ENCODE peak calls at places on chromosomes 6 and 20, in four cellular contexts. W is K562, Z is GM12878, Y is HepG2. S is an unnamed sample.

GRCh38 chr6:82178084-82178758 is 69.3 kb downstream of the IBTK start:
- DNase-seq in W (no peak), Z (no peak), Y (peak), S (peak)

GRCh38 chr6:153511896-153512496 is 380.9 kb upstream of the RGS17 start:
- DNase-seq in W (peak), Z (no peak), Y (peak), S (peak)

GRCh38 chr6:156820089-156820798 is 43.1 kb downstream of the ARID1B start:
- DNase-seq in W (no peak), Z (no peak), Y (no peak), S (no peak)

GRCh38 chr6:29727637-29728036 is 4.4 kb downstream of the HLA-F start:
- DNase-seq in W (no peak), Z (no peak), Y (no peak), S (no peak)

GRCh38 chr20:58485326-58485725 is 29.9 kb downstream of the APCDD1L start:
- DNase-seq in W (no peak), Z (no peak), Y (no peak), S (no peak)

GRCh38 chr6:168016176-168016620 is 18.7 kb downstream of the KIF25 start:
- DNase-seq in W (no peak), Z (no peak), Y (no peak), S (no peak)

GRCh38 chr20:36217226-36217625 is 19.1 kb upstream of the AAR2 start:
- DNase-seq in W (peak), Z (no peak), Y (peak), S (peak)

GRCh38 chr6:87139236-87139635 is 16.1 kb upstream of the ZNF292 start:
- DNase-seq in W (peak), Z (no peak), Y (peak), S (peak)

GRCh38 chr6:119078449-119079287 is at the start of gene FAM184A:
- DNase-seq in W (peak), Z (no peak), Y (peak), S (peak)

GRCh38 chr20:1877604-1878195 is 17.5 kb upstream of the SIRPA start:
- DNase-seq in W (no peak), Z (no peak), Y (no peak), S (no peak)

GRCh38 chr6:136846046-136846445 is 23.7 kb downstream of the PEX7 start:
- DNase-seq in W (peak), Z (no peak), Y (peak), S (peak)

GRCh38 chr6:112163295-112164257 is 76.2 kb downstream of the FAM229B start:
- DNase-seq in W (peak), Z (peak), Y (peak), S (peak)

GRCh38 chr20:47464380-47465101 is 37.1 kb upstream of the NCOA3 start:
- DNase-seq in W (no peak), Z (no peak), Y (peak), S (peak)

GRCh38 chr20:47606414-47607207 is 104.9 kb downstream of the NCOA3 start:
- DNase-seq in W (no peak), Z (no peak), Y (no peak), S (no peak)

GRCh38 chr6:44470106-44470446 is 82.6 kb downstream of the CDC5L start:
- DNase-seq in W (no peak), Z (no peak), Y (no peak), S (no peak)

GRCh38 chr6:77290798-77291197 is 172.5 kb downstream of the HTR1B start:
- DNase-seq in W (no peak), Z (no peak), Y (no peak), S (no peak)
- TF ChIP-seq FOXK2 in W (no peak), Z (no peak), Y (no peak), S (no peak)

GRCh38 chr20:35144694-35145093 is 2.4 kb downstream of the EDEM2 start:
- DNase-seq in W (no peak), Z (peak), Y (no peak), S (no peak)

GRCh38 chr20:35146922-35147574 is at the start of gene EDEM2:
- DNase-seq in W (peak), Z (peak), Y (peak), S (peak)

GRCh38 chr20:35146299-35146921 is 726 bp downstream of the EDEM2 start:
- DNase-seq in W (peak), Z (no peak), Y (peak), S (peak)

GRCh38 chr20:35145141-35145564 is 2.0 kb downstream of the EDEM2 start:
- DNase-seq in W (peak), Z (peak), Y (peak), S (peak)
- TF ChIP-seq SP1 in W (no peak), Z (no peak), Y (no peak), S (no peak)

GRCh38 chr20:63067266-63067635 is 60.5 kb upstream of the BHLHE23 start:
- DNase-seq in W (no peak), Z (no peak), Y (no peak), S (no peak)

GRCh38 chr20:63068711-63069367 is 62.1 kb upstream of the BHLHE23 start:
- DNase-seq in W (no peak), Z (no peak), Y (no peak), S (no peak)

GRCh38 chr20:63065911-63066310 is 59.1 kb upstream of the BHLHE23 start:
- DNase-seq in W (no peak), Z (no peak), Y (no peak), S (no peak)

GRCh38 chr20:63066506-63067265 is 59.9 kb upstream of the BHLHE23 start:
- DNase-seq in W (no peak), Z (no peak), Y (no peak), S (no peak)

GRCh38 chr20:63067721-63068560 is 61.2 kb upstream of the BHLHE23 start:
- DNase-seq in W (no peak), Z (no peak), Y (no peak), S (no peak)
- TF ChIP-seq FOXK2 in W (no peak), Z (no peak), Y (no peak), S (no peak)

GRCh38 chr6:128414943-128415342 is 105.5 kb downstream of the PTPRK start:
- DNase-seq in W (no peak), Z (no peak), Y (peak), S (no peak)

GRCh38 chr6:128410584-128410983 is 109.8 kb downstream of the PTPRK start:
- DNase-seq in W (no peak), Z (no peak), Y (no peak), S (peak)

GRCh38 chr6:128413291-128413690 is 107.1 kb downstream of the PTPRK start:
- DNase-seq in W (no peak), Z (no peak), Y (no peak), S (no peak)

GRCh38 chr6:128415387-128415786 is 105.0 kb downstream of the PTPRK start:
- DNase-seq in W (no peak), Z (no peak), Y (no peak), S (no peak)

DNA sequence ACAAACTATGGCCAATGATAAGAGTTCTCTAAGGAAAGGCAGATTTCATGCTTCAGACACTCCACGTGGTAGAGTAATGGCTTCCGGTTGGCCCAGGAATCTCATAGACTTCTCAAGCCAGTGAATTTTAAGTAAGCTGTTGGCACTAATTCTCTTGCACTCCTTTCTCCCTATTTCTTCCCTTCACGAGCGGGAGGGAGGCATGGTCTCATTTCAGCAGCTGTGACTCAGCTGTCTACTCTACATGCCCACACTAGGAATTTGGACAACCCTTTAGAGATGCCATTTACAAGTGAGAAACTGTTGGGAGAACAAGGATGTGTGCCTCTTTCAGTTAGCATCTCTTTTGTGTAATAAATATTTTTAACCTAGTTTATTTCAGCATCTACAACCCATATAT is 107.7 kb downstream of the PTPRK start:
- DNase-seq in W (no peak), Z (no peak), Y (no peak), S (no peak)
- TF ChIP-seq SP1 in W (no peak), Z (no peak), Y (no peak), S (no peak)

GRCh38 chr20:50283922-50284810 is 93.5 kb downstream of the CEBPB start:
- DNase-seq in W (peak), Z (no peak), Y (peak), S (no peak)
- TF ChIP-seq FOXK2 in W (no peak), Z (no peak), Y (no peak), S (no peak)

DNA sequence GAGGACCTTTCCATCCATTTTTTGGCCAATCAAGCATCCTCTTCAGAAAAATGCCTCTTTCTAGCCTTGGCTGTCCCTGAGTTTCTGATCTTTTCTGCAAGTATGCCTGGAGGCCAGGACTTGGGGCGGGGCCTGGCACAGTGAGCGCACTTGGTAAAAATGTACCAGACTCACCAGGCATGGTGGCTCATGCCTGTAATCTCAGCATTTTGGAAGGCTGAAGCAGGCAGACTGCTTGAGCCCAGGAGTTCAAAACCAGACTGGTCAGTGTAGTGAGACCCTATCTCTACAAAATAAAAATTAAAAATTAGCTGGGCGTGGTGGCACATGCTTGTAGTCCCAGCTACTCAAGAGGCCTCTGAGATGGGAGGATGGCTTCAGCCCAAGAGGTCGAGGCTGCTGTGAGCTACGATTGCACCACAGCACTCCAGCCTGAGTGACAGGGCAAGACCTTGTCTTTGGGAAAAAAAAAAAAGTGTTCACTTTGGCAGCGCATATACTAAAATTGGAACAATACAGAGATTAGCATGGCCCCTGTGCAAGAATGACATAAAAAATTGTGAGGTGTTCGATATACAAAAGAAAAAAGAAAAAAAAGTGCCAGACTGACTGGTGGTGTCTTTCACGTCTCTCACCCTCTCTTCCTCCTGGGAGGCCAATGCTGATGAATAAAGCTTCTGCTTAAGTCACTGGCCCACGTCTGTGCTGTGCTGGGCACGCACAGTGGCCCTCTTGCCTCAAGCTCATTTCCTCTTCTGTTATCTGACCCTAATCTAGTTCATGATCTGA is 18.1 kb upstream of the SLC9A8 start:
- DNase-seq in W (no peak), Z (no peak), Y (no peak), S (no peak)
- TF ChIP-seq SP1 in W (no peak), Z (no peak), Y (no peak), S (no peak)

GRCh38 chr6:34176261-34177031 is 30.6 kb upstream of the GRM4 start:
- DNase-seq in W (peak), Z (no peak), Y (no peak), S (no peak)

GRCh38 chr6:34169897-34170296 is 24.0 kb upstream of the GRM4 start:
- DNase-seq in W (no peak), Z (no peak), Y (no peak), S (no peak)

GRCh38 chr6:34174846-34175399 is 29.0 kb upstream of the GRM4 start:
- DNase-seq in W (no peak), Z (no peak), Y (no peak), S (no peak)

GRCh38 chr6:34170341-34170740 is 24.5 kb upstream of the GRM4 start:
- DNase-seq in W (peak), Z (no peak), Y (no peak), S (no peak)

DNA sequence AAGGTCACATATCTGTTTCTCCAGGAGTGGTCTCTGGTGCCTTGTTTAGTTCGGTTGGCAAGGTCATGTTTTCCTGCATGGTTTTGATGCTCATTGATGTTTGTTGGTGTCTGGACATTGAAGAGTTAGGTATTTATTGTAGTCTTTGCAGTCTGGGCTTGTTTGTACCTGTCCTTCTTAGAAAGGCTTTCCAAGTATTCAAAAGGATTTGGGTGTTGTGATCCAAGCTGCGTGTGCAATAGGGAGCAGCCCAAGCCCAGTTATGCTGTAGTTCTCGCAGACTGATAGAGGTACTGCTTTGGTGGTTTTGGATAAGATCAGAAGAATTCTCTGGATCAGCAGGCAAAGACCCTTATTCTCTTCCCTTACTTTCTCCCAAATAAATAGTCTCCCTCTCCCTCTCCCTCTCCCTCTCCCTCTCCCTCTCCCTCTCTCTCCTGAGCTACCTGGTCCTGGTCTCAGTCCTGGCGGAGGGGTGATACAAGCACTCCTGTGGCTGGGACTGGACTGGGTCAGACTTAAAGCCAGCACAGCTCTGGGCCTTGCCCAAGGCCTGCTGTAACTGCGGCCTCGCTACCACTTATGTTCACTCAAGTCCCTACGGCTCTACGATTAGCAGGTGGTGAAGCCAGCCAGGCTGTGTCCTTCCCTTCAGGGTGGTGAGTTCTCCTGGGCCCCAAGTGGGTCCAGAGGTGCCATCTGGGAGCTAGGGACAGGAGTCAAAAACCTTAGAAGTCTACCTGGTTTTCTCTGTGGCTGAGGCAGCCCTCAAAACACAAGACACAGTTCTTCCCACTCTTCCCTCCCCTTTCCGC is 27.3 kb upstream of the GRM4 start:
- DNase-seq in W (peak), Z (no peak), Y (no peak), S (no peak)
- TF ChIP-seq FOXK2 in W (no peak), Z (no peak), Y (no peak), S (no peak)

DNA sequence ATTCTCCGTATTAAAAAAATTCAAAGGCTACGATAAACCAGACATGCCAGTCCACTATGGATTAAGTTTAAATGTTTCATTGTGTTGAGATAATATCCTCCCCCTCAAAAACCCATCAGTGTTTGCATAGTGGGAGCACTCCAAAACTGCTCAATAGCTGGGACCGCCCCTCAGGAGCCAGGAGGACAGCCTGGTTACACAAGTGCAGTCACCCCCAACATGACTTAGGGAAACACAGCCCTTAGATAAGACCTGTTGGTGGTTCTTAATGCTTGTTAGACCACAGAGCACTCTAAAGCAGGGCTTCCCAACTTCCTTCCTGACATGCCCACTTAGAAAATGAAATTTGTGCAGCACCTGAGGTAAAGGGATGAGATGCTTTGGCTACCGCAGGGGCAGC is 74.4 kb downstream of the RALGAPA2 start:
- DNase-seq in W (peak), Z (no peak), Y (no peak), S (no peak)
- TF ChIP-seq SP1 in W (no peak), Z (no peak), Y (no peak), S (no peak)

S was measured in HEK293T.